ENCODE peak calls at places on chromosomes 7 and 10, in six cellular contexts. N is HCT116, K is IMR-90, G is adrenal gland, Y is sigmoid colon, L is A549. B is an unnamed sample.
A peak's percentile ranks its signal among the peaks of the same experiment; 100 is the strongest.

GRCh38 chr10:3424102-3424803 is 251.7 kb upstream of the PITRM1 start:
- DNase-seq in N (peak; percentile 28), K (no peak), G (peak; percentile 70), Y (no peak), L (no peak), B (no peak)

GRCh38 chr10:95814011-95814727 is 58.2 kb downstream of the ENTPD1 start:
- DNase-seq in N (no peak), K (peak; percentile 89), G (peak; percentile 63), Y (no peak), L (no peak), B (no peak)

GRCh38 chr10:27820637-27821036 is 75.0 kb upstream of the MKX start:
- DNase-seq in N (no peak), K (no peak), G (no peak), Y (no peak), L (no peak), B (no peak)

GRCh38 chr10:116961305-116962251 is 43.4 kb downstream of the SHTN1 start:
- DNase-seq in N (no peak), K (no peak), G (no peak), Y (no peak), L (no peak), B (no peak)

GRCh38 chr7:74269757-74270277 is 15.6 kb upstream of the RFC2 start:
- DNase-seq in N (peak; percentile 76), K (peak; percentile 74), G (peak; percentile 83), Y (no peak), L (peak; percentile 86), B (peak; percentile 85)

GRCh38 chr10:3225589-3225988 is 53.0 kb upstream of the PITRM1 start:
- DNase-seq in N (no peak), K (peak; percentile 69), G (no peak), Y (no peak), L (no peak), B (no peak)

GRCh38 chr7:24955313-24955712 is 24.7 kb downstream of the OSBPL3 start:
- DNase-seq in N (no peak), K (no peak), G (no peak), Y (no peak), L (no peak), B (no peak)

GRCh38 chr7:105621617-105622016 is 40.3 kb upstream of the EFCAB10 start:
- DNase-seq in N (no peak), K (peak; percentile 52), G (no peak), Y (peak; percentile 89), L (no peak), B (no peak)

GRCh38 chr7:23383225-23383624 is 84.1 kb downstream of the MALSU1 start:
- DNase-seq in N (no peak), K (peak; percentile 59), G (no peak), Y (no peak), L (no peak), B (no peak)

GRCh38 chr7:25124485-25125136 is 449 bp downstream of the CYCS start:
- DNase-seq in N (no peak), K (no peak), G (no peak), Y (peak; percentile 66), L (no peak), B (peak; percentile 81)

GRCh38 chr7:106022193-106022821 is 59.2 kb downstream of the CDHR3 start:
- DNase-seq in N (no peak), K (no peak), G (no peak), Y (no peak), L (no peak), B (peak; percentile 84)

GRCh38 chr7:106170216-106170615 is 58.1 kb upstream of the SYPL1 start:
- DNase-seq in N (no peak), K (no peak), G (no peak), Y (no peak), L (no peak), B (no peak)

GRCh38 chr7:117872565-117873055 is 631 bp downstream of the CTTNBP2 start:
- DNase-seq in N (peak; percentile 6), K (no peak), G (peak; percentile 54), Y (peak; percentile 68), L (no peak), B (no peak)

GRCh38 chr7:1529383-1530116 is 952 bp upstream of the MAFK start:
- DNase-seq in N (no peak), K (no peak), G (no peak), Y (peak; percentile 68), L (no peak), B (peak; percentile 86)

GRCh38 chr7:99399597-99399996 is 8.8 kb downstream of the PDAP1 start:
- DNase-seq in N (no peak), K (no peak), G (no peak), Y (no peak), L (no peak), B (no peak)

GRCh38 chr7:2190531-2190930 is 42.2 kb downstream of the MAD1L1 start:
- DNase-seq in N (no peak), K (peak; percentile 76), G (no peak), Y (no peak), L (no peak), B (no peak)

GRCh38 chr7:102287465-102288146 is 938 bp downstream of the SH2B2 start:
- DNase-seq in N (no peak), K (no peak), G (peak; percentile 66), Y (peak; percentile 77), L (no peak), B (peak; percentile 89)

GRCh38 chr7:129363-130221 is 62.8 kb upstream of the FAM20C start:
- DNase-seq in N (no peak), K (no peak), G (no peak), Y (no peak), L (no peak), B (no peak)

GRCh38 chr7:24871765-24872164 is 108.2 kb downstream of the OSBPL3 start:
- DNase-seq in N (no peak), K (no peak), G (no peak), Y (no peak), L (no peak), B (no peak)

GRCh38 chr7:30869794-30870491 is 41.7 kb upstream of the AQP1 start:
- DNase-seq in N (no peak), K (peak; percentile 22), G (peak; percentile 80), Y (no peak), L (no peak), B (no peak)

GRCh38 chr10:110373059-110373458 is 68.3 kb upstream of the SMNDC1 start:
- DNase-seq in N (no peak), K (peak; percentile 47), G (no peak), Y (no peak), L (peak; percentile 40), B (no peak)

GRCh38 chr10:126242352-126243260 is 145.7 kb downstream of the ADAM12 start:
- DNase-seq in N (no peak), K (peak; percentile 92), G (peak; percentile 73), Y (no peak), L (no peak), B (no peak)

GRCh38 chr7:80137410-80137809 is 2.8 kb downstream of the GNAI1 start:
- DNase-seq in N (no peak), K (no peak), G (no peak), Y (no peak), L (no peak), B (no peak)

GRCh38 chr10:121994429-121994881 is 5.5 kb downstream of the TACC2 start:
- DNase-seq in N (no peak), K (no peak), G (no peak), Y (peak; percentile 92), L (no peak), B (no peak)

GRCh38 chr10:7819126-7819470 is 793 bp downstream of the TAF3 start:
- DNase-seq in N (no peak), K (peak; percentile 45), G (peak; percentile 72), Y (no peak), L (peak; percentile 38), B (no peak)

GRCh38 chr7:10739401-10739800 is 234.3 kb upstream of the PHF14 start:
- DNase-seq in N (no peak), K (no peak), G (no peak), Y (no peak), L (no peak), B (no peak)

GRCh38 chr7:80136276-80137045 is 1.8 kb downstream of the GNAI1 start:
- DNase-seq in N (no peak), K (peak; percentile 63), G (no peak), Y (no peak), L (no peak), B (no peak)

GRCh38 chr10:46285300-46285699 is 1.5 kb upstream of the ANTXRL start:
- DNase-seq in N (no peak), K (no peak), G (no peak), Y (peak; percentile 7), L (no peak), B (no peak)

GRCh38 chr10:46283217-46283944 is 3.4 kb upstream of the ANTXRL start:
- DNase-seq in N (no peak), K (no peak), G (peak; percentile 42), Y (no peak), L (no peak), B (no peak)

GRCh38 chr10:46283945-46284285 is 2.9 kb upstream of the ANTXRL start:
- DNase-seq in N (no peak), K (no peak), G (peak; percentile 39), Y (no peak), L (no peak), B (peak; percentile 66)

GRCh38 chr10:46284286-46285229 is 2.2 kb upstream of the ANTXRL start:
- DNase-seq in N (peak; percentile 26), K (peak; percentile 34), G (peak; percentile 83), Y (peak; percentile 91), L (peak; percentile 85), B (peak; percentile 97)

GRCh38 chr10:46282460-46283216 is 4.2 kb upstream of the ANTXRL start:
- DNase-seq in N (peak; percentile 27), K (peak; percentile 62), G (peak; percentile 90), Y (peak; percentile 91), L (peak; percentile 47), B (peak; percentile 96)
- TF ChIP-seq POLR2A in N (no peak), K (no peak), G (peak; percentile 18), Y (no peak), L (no peak), B (no peak)

DNA sequence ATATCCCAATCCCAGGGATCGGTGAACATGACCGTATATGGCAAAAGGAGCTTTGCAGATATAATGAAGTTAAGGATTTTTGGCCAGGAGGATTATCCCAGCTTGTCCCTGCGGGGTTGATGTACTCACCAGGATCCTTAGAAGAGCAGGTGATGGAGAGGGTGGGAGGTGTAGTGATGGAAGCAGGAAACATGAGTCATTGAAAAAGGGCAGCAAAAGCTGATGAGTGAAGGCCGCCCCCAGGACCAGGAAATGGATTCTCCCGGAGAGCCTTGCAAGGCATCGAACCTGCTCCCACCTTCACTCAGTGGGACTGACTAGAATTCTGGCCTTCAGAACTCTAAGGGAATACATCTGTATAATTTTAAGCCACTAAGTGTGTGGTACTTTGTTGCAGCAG is 5.2 kb upstream of the NUPR2 start:
- DNase-seq in N (no peak), K (no peak), G (no peak), Y (no peak), L (no peak), B (no peak)
- H3K27ac ChIP-seq in N (no peak overlapping the region), K (no peak overlapping the region), G (no peak overlapping the region), Y (no peak overlapping the region), L (no peak overlapping the region), B (no peak overlapping the region)

GRCh38 chr7:120792091-120792860 is 65.7 kb downstream of the TSPAN12 start:
- DNase-seq in N (peak; percentile 65), K (peak; percentile 65), G (peak; percentile 88), Y (peak; percentile 77), L (peak; percentile 60), B (peak; percentile 88)
- TF ChIP-seq CTCF in N (peak; percentile 97), K (peak; percentile 70), G (peak; percentile 70), Y (peak; percentile 37), L (peak; percentile 77), B (peak; percentile 57)

DNA sequence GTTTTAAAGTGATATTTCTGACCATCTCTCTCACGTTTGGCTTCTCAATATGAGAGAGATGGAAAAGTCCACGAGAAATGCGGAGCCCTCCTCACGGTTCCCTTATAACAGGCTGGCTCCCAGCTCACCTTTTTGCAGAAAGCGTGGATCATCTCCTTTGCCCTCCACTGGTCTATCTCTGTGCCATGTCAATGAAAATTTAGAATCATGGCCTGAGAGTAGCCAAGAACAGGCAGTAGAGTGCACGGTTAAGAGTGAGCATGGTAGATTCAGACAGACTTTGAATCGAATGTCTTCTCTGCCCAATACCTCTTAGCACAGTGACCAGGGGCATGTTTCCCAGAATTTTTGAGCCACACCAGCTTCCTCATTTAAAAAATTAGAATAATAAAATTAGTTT is 1.1 kb downstream of the GIMAP7 start:
- DNase-seq in N (no peak), K (no peak), G (no peak), Y (no peak), L (no peak), B (no peak)
- TF ChIP-seq POLR2A in N (no peak), K (no peak), G (no peak), Y (no peak), L (no peak), B (no peak)

B was measured in spleen.